ENCODE peak calls at places on chromosomes 13 and 19, in four cellular contexts. E is stomach, L is A549, A is tibial nerve. V is an unnamed sample.

GRCh38 chr19:40217027-40217810 is 965 bp downstream of the TTC9B start:
- DNase-seq in E (peak; percentile 65), L (peak; percentile 75), A (no peak), V (no peak)

GRCh38 chr19:53982056-53982455 is 9.4 kb upstream of the CACNG6 start:
- DNase-seq in E (no peak), L (no peak), A (no peak), V (no peak)

GRCh38 chr19:48746738-48747575 is at the start of gene IZUMO1:
- DNase-seq in E (peak; percentile 61), L (peak; percentile 94), A (peak; percentile 33), V (peak; percentile 83)

GRCh38 chr13:95300625-95301134 is 571 bp downstream of the ABCC4 start:
- DNase-seq in E (peak; percentile 30), L (peak; percentile 71), A (no peak), V (peak; percentile 67)

GRCh38 chr19:32018014-32018413 is 327.4 kb upstream of the ZNF507 start:
- DNase-seq in E (no peak), L (no peak), A (peak; percentile 30), V (no peak)

GRCh38 chr13:64756621-64757020 is 2473.5 kb downstream of the PCDH9 start:
- DNase-seq in E (no peak), L (no peak), A (no peak), V (no peak)

GRCh38 chr19:40803857-40804782 is 5.1 kb downstream of the EGLN2 start:
- DNase-seq in E (peak; percentile 83), L (no peak), A (no peak), V (no peak)

GRCh38 chr13:113493315-113493951 is 2.9 kb upstream of the DCUN1D2 start:
- DNase-seq in E (no peak), L (peak; percentile 87), A (no peak), V (no peak)

GRCh38 chr13:42892760-42893159 is 99.3 kb downstream of the EPSTI1 start:
- DNase-seq in E (no peak), L (no peak), A (no peak), V (no peak)

GRCh38 chr19:52189745-52190678 is at the start of gene PPP2R1A:
- DNase-seq in E (peak; percentile 99), L (peak; percentile 100), A (peak; percentile 99), V (peak; percentile 100)
- TF ChIP-seq POLR2A in E (no peak), L (peak; percentile 64), A (peak; percentile 93), V (peak; percentile 84)

GRCh38 chr13:104442541-104442940 is 1376.3 kb upstream of the SLC10A2 start:
- DNase-seq in E (no peak), L (no peak), A (no peak), V (no peak)

GRCh38 chr13:104431895-104432294 is 1365.7 kb upstream of the SLC10A2 start:
- DNase-seq in E (no peak), L (no peak), A (no peak), V (no peak)

GRCh38 chr13:104436555-104436954 is 1370.3 kb upstream of the SLC10A2 start:
- DNase-seq in E (no peak), L (no peak), A (no peak), V (no peak)
- TF ChIP-seq EP300 in E (no peak), L (no peak), A (no peak), V (no peak)

DNA sequence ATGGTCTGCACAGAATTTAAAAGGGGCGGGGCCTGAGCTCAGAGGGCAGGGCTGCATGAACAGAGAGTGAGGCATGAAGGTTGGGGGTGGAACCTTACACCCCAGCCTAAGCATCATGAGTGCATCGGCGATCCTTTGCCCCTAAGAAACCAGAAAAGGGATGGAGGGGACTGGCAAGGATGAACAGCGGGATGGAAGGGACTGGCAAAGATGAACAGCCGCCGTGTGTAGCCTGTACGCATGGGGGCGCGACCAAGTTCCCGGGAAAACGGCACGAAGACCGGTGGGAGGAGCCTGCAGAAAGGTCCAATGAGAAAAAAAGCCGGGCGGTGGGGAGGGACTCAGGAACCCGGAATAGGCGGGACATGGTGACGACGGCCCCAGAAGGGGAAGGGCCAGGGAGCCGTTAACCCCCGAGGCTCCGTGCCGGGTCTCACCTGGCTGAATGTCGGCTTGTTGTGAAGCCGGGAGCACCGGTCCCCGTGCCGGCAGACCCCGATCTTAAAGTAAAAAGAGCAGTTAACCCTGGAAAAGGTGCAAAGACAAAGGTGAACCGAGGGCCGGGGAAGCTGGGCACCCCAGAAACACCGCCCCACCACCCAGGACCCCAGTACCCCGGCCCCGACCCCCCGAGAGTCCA is 410 bp downstream of the U2AF1L4 start:
- DNase-seq in E (peak; percentile 96), L (peak; percentile 99), A (peak; percentile 90), V (peak; percentile 98)
- TF ChIP-seq CTCF in E (peak; percentile 23), L (peak; percentile 46), A (peak; percentile 53), V (no peak)

DNA sequence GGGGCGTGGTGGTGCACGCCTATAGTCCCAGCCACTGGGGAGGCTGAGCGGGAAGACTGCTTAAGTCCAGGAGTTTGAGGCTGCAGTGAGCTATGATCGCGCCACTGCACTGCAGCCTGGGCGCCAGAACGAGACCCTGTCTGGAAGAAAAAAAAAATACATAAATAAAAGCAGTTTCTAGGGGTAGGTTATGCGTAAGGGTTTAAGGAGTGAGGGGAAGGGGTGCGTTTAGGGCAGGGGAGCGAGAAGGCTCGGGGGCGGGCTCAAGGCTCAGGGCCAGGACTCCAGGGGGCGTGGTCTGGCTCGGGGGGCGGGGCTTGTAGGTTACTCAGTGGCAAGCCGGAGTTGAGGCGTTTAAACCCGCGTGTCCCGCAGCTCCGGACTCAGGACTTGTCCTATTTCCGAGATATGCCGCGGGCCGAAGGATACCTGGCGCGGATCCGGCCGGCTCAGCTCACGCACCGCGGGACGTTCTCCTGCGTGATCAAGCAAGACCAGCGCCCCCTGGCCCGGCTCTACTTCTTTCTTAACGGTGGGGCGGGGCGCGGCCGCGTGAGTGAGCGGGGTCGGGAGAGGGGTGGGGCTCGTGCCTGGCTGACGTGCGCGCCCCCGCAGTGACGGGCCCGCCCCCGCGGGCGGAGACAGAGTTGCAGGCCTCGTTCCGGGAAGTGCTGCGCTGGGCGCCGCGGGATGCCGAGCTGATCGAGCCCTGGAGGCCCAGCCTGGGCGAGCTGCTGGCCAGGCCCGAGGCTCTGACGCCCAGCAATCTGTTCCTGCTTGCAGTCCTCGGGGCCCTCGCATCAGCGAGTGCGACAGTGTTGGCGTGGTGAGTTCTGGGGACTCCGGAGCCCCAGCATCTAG is 10.8 kb downstream of the SPACA6 start:
- DNase-seq in E (peak; percentile 98), L (peak; percentile 94), A (peak; percentile 97), V (peak; percentile 99)
- TF ChIP-seq POLR2A in E (peak; percentile 28), L (peak; percentile 57), A (peak; percentile 67), V (no peak)

DNA sequence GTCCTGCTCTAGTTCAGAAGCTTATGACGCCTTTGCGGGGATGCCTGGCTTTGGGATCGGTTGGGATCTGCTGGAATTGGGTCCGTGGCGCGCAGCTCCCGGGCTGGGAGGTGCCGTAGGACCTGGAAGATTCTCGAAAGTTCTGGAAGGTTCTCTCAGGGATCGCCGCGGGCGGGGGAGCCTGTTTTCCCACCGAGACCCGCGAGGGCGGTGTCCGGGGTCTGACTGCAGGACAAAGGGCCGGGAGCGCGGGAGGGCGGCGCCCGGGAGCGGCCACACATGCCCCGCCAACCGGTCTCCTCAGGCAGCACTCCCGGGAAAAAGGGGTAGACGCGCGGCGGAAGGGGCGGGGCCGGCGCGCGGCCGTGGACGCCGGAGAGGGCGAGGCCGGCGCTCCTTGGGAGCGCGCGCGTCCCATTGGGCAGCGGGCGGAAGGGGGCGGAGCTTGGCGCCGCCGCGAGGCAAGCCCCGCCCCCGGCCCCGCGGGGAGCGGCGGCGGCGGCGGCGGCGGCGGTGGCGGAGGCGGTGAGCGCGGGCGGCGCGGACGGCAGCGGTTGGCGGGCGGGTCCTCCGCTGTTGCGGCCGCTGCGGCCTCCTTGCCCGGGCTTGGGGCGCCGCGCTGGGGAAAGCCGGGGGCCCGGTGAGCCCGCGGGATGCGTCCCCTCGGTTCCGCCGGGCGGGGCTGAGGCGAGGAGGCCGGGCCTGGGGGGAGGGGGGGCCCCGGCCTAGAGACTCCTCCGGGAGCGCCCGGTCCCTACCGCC is 29.0 kb upstream of the NDUFS7 start:
- DNase-seq in E (peak; percentile 93), L (peak; percentile 81), A (peak; percentile 83), V (peak; percentile 88)
- TF ChIP-seq EP300 in E (peak; percentile 7), L (no peak), A (peak; percentile 88), V (no peak)

GRCh38 chr13:23466144-23467002 is 32.9 kb upstream of the SACS start:
- DNase-seq in E (peak; percentile 61), L (peak; percentile 76), A (peak; percentile 53), V (no peak)
- TF ChIP-seq CTCF in E (peak; percentile 60), L (peak; percentile 50), A (peak; percentile 70), V (peak; percentile 29)

GRCh38 chr19:52962394-52963228 is at the start of gene ZNF816:
- DNase-seq in E (peak; percentile 100), L (peak; percentile 22), A (peak; percentile 98), V (peak; percentile 99)
- TF ChIP-seq POLR2A in E (peak; percentile 44), L (no peak), A (no peak), V (no peak)

DNA sequence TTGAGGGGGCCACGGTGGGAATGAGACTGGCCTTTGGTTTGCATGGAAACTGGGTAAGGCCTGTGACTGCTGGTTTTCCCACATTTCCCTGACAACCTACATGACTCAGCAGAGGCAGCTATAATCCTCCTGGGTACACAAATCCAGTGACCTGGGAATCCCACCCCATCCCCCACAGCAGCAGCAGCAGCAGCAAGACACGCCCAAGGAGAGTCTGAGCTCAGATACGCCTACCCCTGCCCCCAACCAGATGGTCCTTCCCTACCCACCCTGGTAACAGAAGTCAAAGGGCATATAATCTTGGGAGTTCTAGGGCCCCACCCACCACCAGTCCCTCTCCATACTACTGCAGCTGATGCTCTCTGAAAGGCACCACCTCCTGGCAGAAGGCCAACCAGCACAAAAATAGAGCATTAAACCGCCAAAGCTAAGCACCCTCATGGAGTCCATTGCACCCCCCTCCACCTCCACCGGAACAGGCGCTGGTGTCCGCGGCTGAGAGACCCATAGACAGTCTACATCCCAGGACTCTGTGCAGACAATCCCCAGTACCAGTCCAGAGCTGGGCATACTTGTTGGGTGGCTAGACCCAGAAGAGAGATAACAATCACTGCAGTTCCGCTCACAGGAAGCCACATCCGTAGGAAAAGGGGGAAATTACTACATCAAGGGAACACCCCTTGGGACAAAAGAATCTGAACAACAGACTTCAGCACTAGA is 237.2 kb upstream of the SPRY2 start:
- DNase-seq in E (no peak), L (peak; percentile 12), A (no peak), V (no peak)
- TF ChIP-seq EP300 in E (no peak), L (no peak), A (no peak), V (no peak)

DNA sequence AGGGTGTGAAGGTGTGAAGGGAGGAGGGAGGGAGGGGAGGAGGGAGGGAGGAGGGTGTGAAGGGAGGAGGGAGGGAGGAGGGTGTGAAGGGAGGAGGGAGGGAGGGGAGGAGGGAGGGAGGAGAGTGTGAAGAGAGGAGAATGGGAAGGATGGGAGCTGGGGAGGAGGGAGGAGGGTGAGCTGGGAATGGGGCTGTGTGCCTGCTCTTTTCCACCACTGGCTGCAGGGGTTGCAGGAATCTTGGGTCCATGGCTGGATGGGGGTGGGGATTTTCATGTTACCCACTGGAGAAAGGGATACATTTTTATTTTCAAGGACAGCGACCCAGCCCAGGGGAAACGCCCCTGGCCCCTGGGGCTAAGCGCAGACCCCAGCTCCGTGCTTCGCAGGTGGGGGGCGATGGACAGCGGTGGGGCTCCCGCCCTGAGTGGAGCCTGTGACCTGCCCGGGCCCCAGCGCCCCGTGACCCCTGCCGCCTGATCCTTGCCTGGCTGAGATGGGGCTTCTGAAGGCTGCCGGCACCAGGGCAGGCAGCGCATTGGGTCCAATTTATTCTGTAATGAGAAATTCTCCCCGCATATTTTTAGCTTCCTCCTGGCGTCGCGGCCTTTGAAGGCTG is 3.0 kb upstream of the EFNA2 start:
- DNase-seq in E (no peak), L (no peak), A (no peak), V (no peak)
- TF ChIP-seq CTCF in E (no peak), L (no peak), A (no peak), V (no peak)

V was measured in suprapubic skin.